ENCODE peak calls at places on chromosomes 1 and 21, in seven cellular contexts. Z is NCI-H460; T is ELR; Q is right lobe of liver; J is hippocampal formation; C is effector CD8-positive, alpha-beta T cell; D is nucleus accumbens. I is an unnamed sample.
A peak's percentile ranks its signal among the peaks of the same experiment; 100 is the strongest.

GRCh38 chr1:179872558-179872957 is 5.0 kb downstream of the TOR1AIP2 start:
- DNase-seq in C (no peak), D (no peak), T (no peak), Q (no peak), J (no peak), Z (no peak), I (no peak)

GRCh38 chr21:26788783-26789182 is 56.4 kb downstream of the ADAMTS1 start:
- DNase-seq in C (no peak), Z (no peak), D (no peak), J (no peak), T (no peak), Q (no peak), I (no peak)

GRCh38 chr1:229003233-229004031 is 267.5 kb upstream of the RAB4A start:
- DNase-seq in J (peak; percentile 93), C (no peak), T (no peak), Q (no peak), Z (no peak), D (peak; percentile 89), I (peak; percentile 88)

GRCh38 chr1:168372307-168372706 is 91.6 kb downstream of the TBX19 start:
- DNase-seq in C (no peak), J (peak; percentile 19), Q (no peak), D (no peak), T (no peak), Z (no peak), I (no peak)

GRCh38 chr1:217004776-217005436 is 281.7 kb upstream of the ESRRG start:
- DNase-seq in Z (no peak), J (no peak), C (no peak), D (no peak), Q (no peak), T (no peak), I (no peak)

GRCh38 chr1:111232134-111232533 is 4.6 kb downstream of the CHI3L2 start:
- DNase-seq in C (no peak), Z (no peak), D (no peak), Q (no peak), T (no peak), J (no peak), I (no peak)

GRCh38 chr1:116906812-116907211 is 2.9 kb upstream of the PTGFRN start:
- DNase-seq in Z (no peak), J (no peak), Q (no peak), D (no peak), T (no peak), C (no peak), I (no peak)

GRCh38 chr1:101000141-101000867 is 25.3 kb downstream of the DPH5 start:
- DNase-seq in J (no peak), C (no peak), D (no peak), T (no peak), Q (no peak), Z (no peak), I (no peak)

GRCh38 chr1:195188821-195189220 is 1419.4 kb downstream of the KCNT2 start:
- DNase-seq in T (peak; percentile 50), Z (no peak), C (no peak), D (no peak), J (no peak), Q (no peak), I (no peak)

GRCh38 chr1:221279146-221279545 is 399.9 kb downstream of the HLX start:
- DNase-seq in C (no peak), J (no peak), D (no peak), Z (no peak), Q (no peak), T (no peak), I (no peak)

GRCh38 chr21:26845066-26845749 is at the start of gene ADAMTS1:
- DNase-seq in Q (peak; percentile 82), C (no peak), D (peak; percentile 90), J (peak; percentile 94), T (peak; percentile 85), Z (peak; percentile 86), I (peak; percentile 86)

GRCh38 chr1:223714849-223715709 is 2.7 kb downstream of the CAPN2 start:
- DNase-seq in C (no peak), J (no peak), D (no peak), Z (peak; percentile 89), T (peak; percentile 96), Q (no peak), I (no peak)

GRCh38 chr1:170168263-170168662 is 22.5 kb downstream of the NTMT2 start:
- DNase-seq in Q (no peak), D (no peak), Z (peak; percentile 22), J (no peak), C (no peak), T (peak; percentile 38), I (no peak)

GRCh38 chr1:111234258-111234657 is 6.7 kb downstream of the CHI3L2 start:
- DNase-seq in C (no peak), Z (no peak), Q (no peak), J (no peak), T (peak; percentile 50), D (no peak), I (no peak)

GRCh38 chr21:38341546-38342012 is 84.8 kb downstream of the KCNJ15 start:
- DNase-seq in Z (no peak), Q (no peak), T (no peak), C (no peak), J (no peak), D (no peak), I (no peak)

GRCh38 chr1:12588695-12589094 is 29.3 kb downstream of the DHRS3 start:
- DNase-seq in C (no peak), D (no peak), Q (no peak), Z (no peak), J (no peak), T (no peak), I (no peak)

GRCh38 chr1:206709772-206710456 is 25.2 kb downstream of the MAPKAPK2 start:
- DNase-seq in Z (peak; percentile 48), C (no peak), J (no peak), Q (no peak), D (no peak), T (peak; percentile 39), I (no peak)

GRCh38 chr1:80375662-80376061 is 1369.1 kb upstream of the ADGRL4 start:
- DNase-seq in D (no peak), C (no peak), J (no peak), Q (no peak), T (peak; percentile 67), Z (no peak), I (no peak)

GRCh38 chr1:234715252-234715945 is 105.4 kb upstream of the IRF2BP2 start:
- DNase-seq in Q (peak; percentile 31), J (no peak), D (no peak), T (no peak), Z (no peak), C (no peak), I (no peak)

GRCh38 chr1:21234779-21235178 is 55.5 kb downstream of the ECE1 start:
- DNase-seq in T (peak; percentile 86), J (no peak), D (no peak), Z (no peak), C (no peak), Q (no peak), I (no peak)

GRCh38 chr21:45539046-45539795 is 3.0 kb downstream of the SLC19A1 start:
- DNase-seq in C (no peak), Z (no peak), J (no peak), T (no peak), Q (peak; percentile 60), D (no peak), I (no peak)